ENCODE peak calls at places on chromosome 7, in nine cellular contexts. W is activated effector memory CD4-positive, alpha-beta T cell treated with anti-CD3 and anti-CD28 coated beads, Interleukin-2, amount 50 U/mL, for 16 hours; P is posterior cingulate gyrus; D is endothelial cell; H is NCI-H510A treated with DMSO at 0.1 percent for 48 hours; U is heart right ventricle; N is hypothalamus; V is activated T-cell treated with anti-CD3 and anti-CD28 coated beads, Interleukin-2, amount 50 U/mL, for 72 hours; J is stimulated activated CD8-positive, alpha-beta memory T cell treated with anti-CD3 and anti-CD28 coated beads, Interleukin-4, amount 100 ng/mL, for 4 hours. Q is an unnamed sample.

GRCh38 chr7:56081626-56082340 is 11.0 kb downstream of the PHKG1 start:
- DNase-seq in W (no peak), P (no peak), D (no peak), H (no peak), U (no peak), N (no peak), V (no peak), J (no peak), Q (no peak)

GRCh38 chr7:46534593-46535271 is 613.7 kb upstream of the IGFBP3 start:
- DNase-seq in W (no peak), P (no peak), D (no peak), H (no peak), U (peak; percentile 27), N (no peak), V (no peak), J (no peak), Q (no peak)

GRCh38 chr7:99106869-99107268 is 37.0 kb downstream of the SMURF1 start:
- DNase-seq in W (no peak), P (no peak), D (no peak), H (no peak), U (no peak), N (no peak), V (no peak), J (no peak), Q (no peak)

GRCh38 chr7:132059141-132059540 is 502.7 kb upstream of the PODXL start:
- DNase-seq in W (no peak), P (no peak), D (no peak), H (no peak), U (no peak), N (no peak), V (peak; percentile 5), J (no peak), Q (no peak)

GRCh38 chr7:3861371-3861770 is 560.3 kb downstream of the SDK1 start:
- DNase-seq in W (no peak), P (no peak), D (no peak), H (no peak), U (no peak), N (no peak), V (no peak), J (no peak), Q (no peak)

GRCh38 chr7:1358376-1359050 is 100.8 kb downstream of the MICALL2 start:
- DNase-seq in W (no peak), P (peak; percentile 41), D (no peak), H (no peak), U (no peak), N (no peak), V (no peak), J (no peak), Q (no peak)

GRCh38 chr7:3673524-3673923 is 372.5 kb downstream of the SDK1 start:
- DNase-seq in W (peak; percentile 81), P (no peak), D (peak; percentile 75), H (no peak), U (no peak), N (no peak), V (peak; percentile 46), J (no peak), Q (no peak)

GRCh38 chr7:298375-298702 is 8.4 kb downstream of the FOXL3 start:
- DNase-seq in W (peak; percentile 46), P (no peak), D (no peak), H (no peak), U (no peak), N (no peak), V (no peak), J (no peak), Q (no peak)

GRCh38 chr7:158396982-158397862 is 190.4 kb downstream of the PTPRN2 start:
- DNase-seq in W (no peak), P (peak; percentile 64), D (no peak), H (peak; percentile 45), U (no peak), N (no peak), V (no peak), J (no peak), Q (no peak)

GRCh38 chr7:104891949-104892348 is 122.1 kb upstream of the KMT2E start:
- DNase-seq in W (no peak), P (no peak), D (no peak), H (no peak), U (no peak), N (no peak), V (no peak), J (no peak), Q (no peak)

GRCh38 chr7:44144968-44145418 is 3.9 kb upstream of the MYL7 start:
- DNase-seq in W (peak; percentile 56), P (no peak), D (no peak), H (no peak), U (no peak), N (no peak), V (no peak), J (no peak), Q (no peak)

GRCh38 chr7:124390301-124390700 is 357.4 kb upstream of the TMEM229A start:
- DNase-seq in W (no peak), P (no peak), D (no peak), H (no peak), U (no peak), N (no peak), V (no peak), J (no peak), Q (no peak)

GRCh38 chr7:90570373-90570959 is 25.7 kb upstream of the CDK14 start:
- DNase-seq in W (no peak), P (no peak), D (no peak), H (no peak), U (no peak), N (no peak), V (no peak), J (no peak), Q (no peak)

GRCh38 chr7:74040101-74040790 is 12.3 kb downstream of the ELN start:
- DNase-seq in W (no peak), P (peak; percentile 69), D (no peak), H (no peak), U (no peak), N (no peak), V (no peak), J (no peak), Q (no peak)

GRCh38 chr7:94301024-94301588 is 93.6 kb upstream of the COL1A2 start:
- DNase-seq in W (no peak), P (no peak), D (peak; percentile 26), H (no peak), U (peak; percentile 65), N (no peak), V (no peak), J (no peak), Q (no peak)

GRCh38 chr7:101677421-101678137 is 48.5 kb upstream of the MYL10 start:
- DNase-seq in W (no peak), P (no peak), D (no peak), H (no peak), U (no peak), N (no peak), V (no peak), J (no peak), Q (no peak)

GRCh38 chr7:23093111-23093510 is 12.5 kb upstream of the KLHL7 start:
- DNase-seq in W (no peak), P (no peak), D (no peak), H (no peak), U (no peak), N (no peak), V (no peak), J (no peak), Q (no peak)

GRCh38 chr7:105996860-105997737 is 34.0 kb downstream of the CDHR3 start:
- DNase-seq in W (no peak), P (no peak), D (no peak), H (no peak), U (no peak), N (no peak), V (no peak), J (no peak), Q (no peak)

GRCh38 chr7:131173148-131173890 is 154.4 kb upstream of the MKLN1 start:
- DNase-seq in W (no peak), P (no peak), D (no peak), H (no peak), U (no peak), N (no peak), V (no peak), J (no peak), Q (no peak)

GRCh38 chr7:17986826-17987225 is 40.8 kb downstream of the PRPS1L1 start:
- DNase-seq in W (no peak), P (no peak), D (no peak), H (no peak), U (no peak), N (no peak), V (no peak), J (no peak), Q (no peak)

GRCh38 chr7:139774376-139774775 is 3.4 kb downstream of the HIPK2 start:
- DNase-seq in W (no peak), P (no peak), D (no peak), H (no peak), U (no peak), N (no peak), V (no peak), J (no peak), Q (no peak)

GRCh38 chr7:74372511-74373111 is 81.1 kb upstream of the GTF2IRD1 start:
- DNase-seq in W (no peak), P (no peak), D (peak; percentile 23), H (no peak), U (peak; percentile 38), N (peak; percentile 77), V (no peak), J (no peak), Q (no peak)

GRCh38 chr7:84686373-84686772 is 491.8 kb upstream of the SEMA3A start:
- DNase-seq in W (no peak), P (no peak), D (no peak), H (no peak), U (no peak), N (no peak), V (no peak), J (no peak), Q (no peak)